ENCODE peak calls at places on chromosome 21, in eight cellular contexts. Q is PC-9, U is endothelial cell, K is cardiac muscle cell, F is mammary epithelial cell, B is fibroblast of pulmonary artery, S is Calu3, W is spleen. V is an unnamed sample.

GRCh38 chr21:40200962-40201361 is 333.7 kb downstream of the PCP4 start:
- DNase-seq in Q (no peak), U (no peak), K (no peak), F (no peak), B (no peak), S (no peak), W (no peak), V (no peak)

GRCh38 chr21:25313891-25314646 is 293.2 kb downstream of the MRPL39 start:
- DNase-seq in Q (no peak), U (no peak), K (peak), F (no peak), B (peak), S (no peak), W (no peak), V (no peak)

GRCh38 chr21:41641821-41642368 is 125.0 kb downstream of the RIPK4 start:
- DNase-seq in Q (peak), U (no peak), K (no peak), F (peak), B (peak), S (peak), W (no peak), V (no peak)

GRCh38 chr21:44354775-44355771 is 1.7 kb downstream of the TRPM2 start:
- DNase-seq in Q (no peak), U (no peak), K (no peak), F (no peak), B (no peak), S (no peak), W (no peak), V (no peak)

GRCh38 chr21:15006594-15007230 is 58.1 kb downstream of the NRIP1 start:
- DNase-seq in Q (no peak), U (no peak), K (no peak), F (no peak), B (no peak), S (no peak), W (no peak), V (no peak)

GRCh38 chr21:40997831-40998230 is 150.9 kb upstream of the DSCAM start:
- DNase-seq in Q (no peak), U (no peak), K (no peak), F (no peak), B (no peak), S (no peak), W (no peak), V (no peak)

GRCh38 chr21:19731251-19731650 is 1267.0 kb upstream of the NCAM2 start:
- DNase-seq in Q (no peak), U (no peak), K (no peak), F (no peak), B (no peak), S (no peak), W (no peak), V (no peak)

GRCh38 chr21:39313042-39313456 is 383 bp downstream of the BRWD1 start:
- DNase-seq in Q (peak), U (peak), K (peak), F (no peak), B (no peak), S (no peak), W (peak), V (peak)

GRCh38 chr21:41957991-41958766 is 4.4 kb upstream of the C2CD2 start:
- DNase-seq in Q (peak), U (no peak), K (peak), F (peak), B (peak), S (peak), W (no peak), V (no peak)

GRCh38 chr21:33893917-33894316 is 21.7 kb downstream of the ATP5PO start:
- DNase-seq in Q (no peak), U (no peak), K (no peak), F (no peak), B (no peak), S (no peak), W (no peak), V (no peak)

GRCh38 chr21:44509539-44509938 is 30.5 kb downstream of the KRTAP10-1 start:
- DNase-seq in Q (peak), U (no peak), K (no peak), F (peak), B (no peak), S (peak), W (no peak), V (no peak)

GRCh38 chr21:38244885-38245869 is 11.6 kb upstream of the KCNJ15 start:
- DNase-seq in Q (no peak), U (no peak), K (no peak), F (peak), B (peak), S (peak), W (no peak), V (peak)

GRCh38 chr21:41918561-41919358 is 35.1 kb downstream of the C2CD2 start:
- DNase-seq in Q (no peak), U (no peak), K (no peak), F (no peak), B (no peak), S (no peak), W (no peak), V (peak)

GRCh38 chr21:40054403-40054802 is 187.2 kb downstream of the PCP4 start:
- DNase-seq in Q (no peak), U (no peak), K (no peak), F (peak), B (no peak), S (no peak), W (no peak), V (no peak)

GRCh38 chr21:18384771-18385170 is 18.8 kb downstream of the TMPRSS15 start:
- DNase-seq in Q (no peak), U (no peak), K (peak), F (peak), B (peak), S (no peak), W (no peak), V (no peak)

GRCh38 chr21:40841524-40842196 is 5.3 kb downstream of the DSCAM start:
- DNase-seq in Q (peak), U (peak), K (peak), F (peak), B (no peak), S (no peak), W (peak), V (no peak)

GRCh38 chr21:39525129-39525528 is 73.4 kb downstream of the SH3BGR start:
- DNase-seq in Q (no peak), U (no peak), K (no peak), F (no peak), B (no peak), S (no peak), W (no peak), V (no peak)

GRCh38 chr21:16154961-16155360 is 425.2 kb downstream of the USP25 start:
- DNase-seq in Q (no peak), U (no peak), K (peak), F (no peak), B (no peak), S (no peak), W (no peak), V (no peak)
- TF ChIP-seq CTCF in Q (no peak), U (no peak), K (no peak), F (no peak), B (no peak), S (no peak), W (no peak), V (no peak)

DNA sequence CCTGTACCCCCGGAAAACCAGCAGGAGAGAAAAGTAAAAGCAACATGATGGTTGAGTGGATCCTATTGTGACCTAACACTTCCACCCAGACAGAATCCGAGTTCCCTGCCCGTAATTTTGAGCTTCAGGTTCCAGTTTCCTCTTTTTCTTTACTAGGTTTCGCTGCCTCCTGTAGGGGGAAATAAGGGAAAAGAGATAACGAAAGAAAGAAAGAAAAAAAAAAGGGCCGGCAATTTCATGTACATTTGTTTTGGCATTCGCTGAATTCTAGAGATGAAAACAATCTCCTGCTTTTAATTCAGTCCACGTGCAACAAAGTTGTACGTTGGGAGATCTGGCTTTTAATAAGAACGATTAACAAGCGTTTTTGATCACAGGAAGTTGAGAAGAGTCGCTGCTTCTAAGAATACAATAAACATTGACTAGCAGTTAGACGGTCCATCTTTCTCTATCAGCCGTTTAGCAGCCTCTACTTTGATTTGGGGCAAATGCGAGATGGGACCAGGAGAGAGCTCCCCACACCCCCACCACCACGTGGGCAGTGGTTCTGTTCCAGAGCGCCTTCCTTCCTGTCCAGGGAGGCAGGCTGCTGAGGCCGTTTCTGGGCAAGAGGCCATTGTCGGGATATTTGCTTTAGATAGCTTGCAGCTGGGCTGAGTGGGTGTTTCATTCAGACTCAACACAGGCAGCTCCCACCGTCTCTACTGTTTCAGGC is 155.9 kb upstream of the RUNX1 start:
- DNase-seq in Q (no peak), U (peak), K (no peak), F (no peak), B (peak), S (no peak), W (peak), V (no peak)
- TF ChIP-seq CTCF in Q (no peak), U (no peak), K (peak), F (no peak), B (peak), S (no peak), W (no peak), V (peak)

GRCh38 chr21:45780647-45781046 is 137.1 kb downstream of the PCBP3 start:
- DNase-seq in Q (no peak), U (no peak), K (no peak), F (no peak), B (no peak), S (no peak), W (no peak), V (no peak)
- TF ChIP-seq CTCF in Q (no peak), U (no peak), K (no peak), F (no peak), B (no peak), S (no peak), W (no peak), V (no peak)

GRCh38 chr21:30072496-30072895 is 94.1 kb downstream of the CLDN17 start:
- DNase-seq in Q (peak), U (peak), K (peak), F (peak), B (peak), S (peak), W (no peak), V (no peak)
- TF ChIP-seq CTCF in Q (peak), U (peak), K (peak), F (peak), B (peak), S (no peak), W (no peak), V (no peak)

GRCh38 chr21:20877976-20878375 is 120.2 kb upstream of the NCAM2 start:
- DNase-seq in Q (no peak), U (no peak), K (no peak), F (no peak), B (no peak), S (no peak), W (no peak), V (no peak)

GRCh38 chr21:20874202-20874601 is 124.0 kb upstream of the NCAM2 start:
- DNase-seq in Q (no peak), U (no peak), K (no peak), F (no peak), B (no peak), S (no peak), W (no peak), V (no peak)

DNA sequence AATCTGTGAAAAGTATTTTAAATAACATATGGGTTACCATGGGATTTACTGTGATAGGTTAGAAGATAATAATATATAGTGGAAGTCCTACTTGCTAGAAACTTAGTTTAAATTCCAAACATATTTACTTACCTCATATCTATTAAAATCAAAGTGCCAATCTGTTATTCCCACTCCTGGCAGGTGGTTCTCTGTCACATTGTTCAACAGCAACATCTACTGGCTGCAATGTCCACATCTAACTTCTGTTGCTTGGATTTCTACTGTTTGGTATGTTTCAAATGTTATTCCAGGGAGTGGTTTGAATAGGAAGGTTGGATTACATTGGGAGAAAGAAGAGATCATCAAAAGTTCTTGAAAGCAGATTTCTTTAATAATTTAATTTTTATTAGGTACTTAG is 122.5 kb upstream of the NCAM2 start:
- DNase-seq in Q (no peak), U (no peak), K (peak), F (no peak), B (no peak), S (no peak), W (no peak), V (no peak)
- TF ChIP-seq CTCF in Q (no peak), U (no peak), K (no peak), F (no peak), B (no peak), S (no peak), W (no peak), V (no peak)

GRCh38 chr21:35377505-35378090 is 328.5 kb upstream of the RUNX1 start:
- DNase-seq in Q (no peak), U (no peak), K (no peak), F (peak), B (peak), S (no peak), W (no peak), V (no peak)

GRCh38 chr21:35373998-35374397 is 324.9 kb upstream of the RUNX1 start:
- DNase-seq in Q (no peak), U (no peak), K (no peak), F (no peak), B (no peak), S (no peak), W (no peak), V (no peak)

GRCh38 chr21:35378881-35379280 is 329.8 kb upstream of the RUNX1 start:
- DNase-seq in Q (no peak), U (no peak), K (no peak), F (no peak), B (no peak), S (no peak), W (no peak), V (no peak)

GRCh38 chr21:35375115-35375514 is 326.0 kb upstream of the RUNX1 start:
- DNase-seq in Q (no peak), U (no peak), K (no peak), F (peak), B (peak), S (no peak), W (no peak), V (no peak)

GRCh38 chr21:35376406-35377135 is 327.5 kb upstream of the RUNX1 start:
- DNase-seq in Q (no peak), U (no peak), K (no peak), F (no peak), B (no peak), S (no peak), W (no peak), V (no peak)
- TF ChIP-seq CTCF in Q (no peak), U (no peak), K (no peak), F (no peak), B (no peak), S (no peak), W (no peak), V (no peak)

GRCh38 chr21:28018213-28018612 is 974.5 kb downstream of the LTN1 start:
- DNase-seq in Q (no peak), U (no peak), K (no peak), F (no peak), B (no peak), S (no peak), W (no peak), V (no peak)

GRCh38 chr21:28016571-28016970 is 976.1 kb downstream of the LTN1 start:
- DNase-seq in Q (no peak), U (no peak), K (no peak), F (no peak), B (no peak), S (no peak), W (no peak), V (no peak)

DNA sequence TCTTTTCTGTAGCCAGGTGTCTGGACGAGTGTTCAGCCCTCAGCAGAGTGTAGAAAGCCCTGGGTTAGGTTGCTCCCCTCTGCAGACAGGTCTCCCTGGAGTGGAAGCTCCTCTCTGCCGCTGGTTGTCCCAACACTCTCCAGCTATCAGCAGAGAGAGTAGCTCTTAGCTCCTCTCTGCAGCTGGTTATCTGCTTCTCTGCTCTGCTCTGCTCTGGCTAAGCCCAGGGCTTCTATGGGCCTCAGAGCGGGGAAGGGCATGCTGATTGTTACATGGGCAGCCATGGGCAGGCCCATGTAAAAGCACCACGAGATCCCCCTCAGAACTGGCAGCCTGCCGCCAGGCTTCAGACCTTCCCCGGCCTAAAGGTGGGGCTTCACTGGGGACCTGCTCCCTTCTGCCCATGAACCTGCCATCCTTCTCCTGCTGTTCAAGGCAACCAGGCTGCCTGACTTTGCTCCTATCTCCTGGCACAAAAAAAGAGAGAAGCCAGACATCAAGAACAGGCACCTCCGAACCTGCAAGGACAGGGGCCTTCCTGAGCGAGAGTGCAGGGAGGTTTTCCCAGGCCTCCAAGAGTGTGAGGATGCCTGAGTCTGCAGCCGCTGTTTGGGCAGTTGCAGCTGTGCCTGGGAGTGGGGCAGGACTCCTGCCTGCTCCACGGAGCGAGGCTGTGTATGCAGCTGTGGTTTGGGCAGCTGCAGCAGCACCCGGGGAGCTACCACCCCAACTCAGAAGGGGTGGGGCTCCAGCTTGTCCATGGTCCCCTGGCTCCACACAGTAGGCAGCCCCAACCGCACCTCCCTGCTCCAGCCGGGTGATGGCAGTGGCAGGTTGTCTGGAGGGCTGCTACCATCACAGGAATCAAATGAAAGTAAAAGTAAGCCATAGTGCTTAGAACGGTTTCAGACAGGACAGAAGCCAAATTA is 973.7 kb downstream of the LTN1 start:
- DNase-seq in Q (peak), U (no peak), K (peak), F (no peak), B (no peak), S (peak), W (no peak), V (no peak)
- TF ChIP-seq CTCF in Q (peak), U (no peak), K (peak), F (no peak), B (no peak), S (no peak), W (no peak), V (no peak)

GRCh38 chr21:43311303-43311817 is 115.6 kb downstream of the SIK1 start:
- DNase-seq in Q (peak), U (no peak), K (no peak), F (peak), B (no peak), S (no peak), W (no peak), V (no peak)
- TF ChIP-seq CTCF in Q (no peak), U (no peak), K (no peak), F (no peak), B (no peak), S (no peak), W (no peak), V (no peak)

V was measured in CD14-positive monocyte.